ENCODE peak calls at places on chromosomes 4 and X, in five cellular contexts. One of them, this sample, is unnamed.

GRCh38 chrX:54223581-54223980 is 40.5 kb upstream of the FAM120C start:
- DNase-seq in fibroblast of the aortic adventitia: no peak
- DNase-seq in right lobe of liver: no peak
- DNase-seq in stomach: no peak
- DNase-seq in GM12878: no peak
- DNase-seq in this sample: no peak

GRCh38 chr4:61312526-61312925 is 112.4 kb downstream of the ADGRL3 start:
- DNase-seq in fibroblast of the aortic adventitia: no peak
- DNase-seq in right lobe of liver: no peak
- DNase-seq in stomach: no peak
- DNase-seq in GM12878: no peak
- DNase-seq in this sample: no peak

GRCh38 chr4:184288451-184289178 is 70.9 kb upstream of the ENPP6 start:
- DNase-seq in fibroblast of the aortic adventitia: no peak
- DNase-seq in right lobe of liver: no peak
- DNase-seq in stomach: peak; percentile 51
- DNase-seq in GM12878: peak; percentile 91
- DNase-seq in this sample: peak; percentile 63

GRCh38 chrX:119990995-119991787 is 47.6 kb upstream of the NKAP start:
- DNase-seq in fibroblast of the aortic adventitia: no peak
- DNase-seq in right lobe of liver: no peak
- DNase-seq in stomach: no peak
- DNase-seq in GM12878: no peak
- DNase-seq in this sample: peak; percentile 47

GRCh38 chrX:154998204-154998880 is 24.2 kb downstream of the F8 start:
- DNase-seq in fibroblast of the aortic adventitia: no peak
- DNase-seq in right lobe of liver: no peak
- DNase-seq in stomach: no peak
- DNase-seq in GM12878: no peak
- DNase-seq in this sample: no peak

GRCh38 chrX:34884693-34885277 is 57.8 kb upstream of the FAM47B start:
- DNase-seq in fibroblast of the aortic adventitia: peak; percentile 84
- DNase-seq in right lobe of liver: no peak
- DNase-seq in stomach: no peak
- DNase-seq in GM12878: no peak
- DNase-seq in this sample: no peak

GRCh38 chr4:166422475-166422874 is 549.4 kb downstream of the TLL1 start:
- DNase-seq in fibroblast of the aortic adventitia: peak; percentile 86
- DNase-seq in right lobe of liver: no peak
- DNase-seq in stomach: no peak
- DNase-seq in GM12878: no peak
- DNase-seq in this sample: no peak

GRCh38 chrX:11591712-11592351 is 73.9 kb downstream of the ARHGAP6 start:
- DNase-seq in fibroblast of the aortic adventitia: no peak
- DNase-seq in right lobe of liver: no peak
- DNase-seq in stomach: no peak
- DNase-seq in GM12878: no peak
- DNase-seq in this sample: no peak

DNA sequence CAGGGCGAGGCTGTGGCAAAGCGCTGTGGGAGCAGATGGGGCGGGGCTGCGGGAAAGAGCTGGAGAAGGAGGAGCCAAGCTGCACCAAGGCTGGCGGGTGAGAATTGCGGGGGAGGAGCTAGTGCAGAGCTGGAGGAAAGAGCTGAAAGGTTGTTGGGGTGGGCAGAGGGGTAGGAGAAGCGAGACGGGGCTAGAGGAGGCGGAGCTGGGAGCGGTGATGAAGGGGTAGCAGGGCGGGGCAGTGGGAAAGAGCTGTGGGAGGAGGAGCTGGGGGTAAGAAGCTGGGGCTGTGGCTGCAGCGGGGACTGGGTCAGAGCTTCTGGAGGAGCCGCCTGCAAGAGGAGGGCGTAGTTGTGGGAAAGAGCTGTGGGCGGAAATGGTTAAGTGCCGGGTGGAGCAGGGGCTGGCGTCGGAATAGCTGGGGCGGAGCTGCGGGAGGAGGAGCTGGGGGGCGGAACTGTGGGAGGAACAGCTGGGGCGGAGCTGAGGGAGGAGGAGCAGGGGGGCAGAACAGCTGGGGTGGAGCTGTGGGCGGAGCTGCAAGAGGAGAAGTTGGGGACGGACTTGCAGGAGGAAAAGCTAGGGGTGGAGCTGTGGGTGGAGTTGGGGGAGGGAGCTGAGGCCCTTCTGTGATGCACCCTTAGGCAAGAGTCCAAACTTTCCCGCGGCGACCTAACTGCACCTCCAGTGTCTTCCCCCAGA is 1.9 kb upstream of the EOLA2 start:
- DNase-seq in fibroblast of the aortic adventitia: peak; percentile 98
- DNase-seq in right lobe of liver: peak; percentile 96
- DNase-seq in stomach: peak; percentile 91
- DNase-seq in GM12878: peak; percentile 88
- DNase-seq in this sample: peak; percentile 81
- TF ChIP-seq CTCF in fibroblast of the aortic adventitia: no peak
- TF ChIP-seq CTCF in right lobe of liver: peak; percentile 44
- TF ChIP-seq CTCF in stomach: no peak
- TF ChIP-seq CTCF in GM12878: peak; percentile 43
- TF ChIP-seq CTCF in this sample: peak; percentile 26

GRCh38 chr4:338759-339097 is 1.1 kb downstream of the ZNF141 start:
- DNase-seq in fibroblast of the aortic adventitia: peak; percentile 2
- DNase-seq in right lobe of liver: no peak
- DNase-seq in stomach: no peak
- DNase-seq in GM12878: no peak
- DNase-seq in this sample: no peak

GRCh38 chr4:337143-337931 is at the start of gene ZNF141:
- DNase-seq in fibroblast of the aortic adventitia: peak; percentile 98
- DNase-seq in right lobe of liver: peak; percentile 97
- DNase-seq in stomach: peak; percentile 95
- DNase-seq in GM12878: peak; percentile 95
- DNase-seq in this sample: peak; percentile 99

GRCh38 chr4:336893-337142 is 796 bp upstream of the ZNF141 start:
- DNase-seq in fibroblast of the aortic adventitia: no peak
- DNase-seq in right lobe of liver: peak; percentile 61
- DNase-seq in stomach: no peak
- DNase-seq in GM12878: no peak
- DNase-seq in this sample: no peak

GRCh38 chr4:337932-338758 is 531 bp downstream of the ZNF141 start:
- DNase-seq in fibroblast of the aortic adventitia: peak; percentile 45
- DNase-seq in right lobe of liver: no peak
- DNase-seq in stomach: peak; percentile 40
- DNase-seq in GM12878: no peak
- DNase-seq in this sample: no peak

DNA sequence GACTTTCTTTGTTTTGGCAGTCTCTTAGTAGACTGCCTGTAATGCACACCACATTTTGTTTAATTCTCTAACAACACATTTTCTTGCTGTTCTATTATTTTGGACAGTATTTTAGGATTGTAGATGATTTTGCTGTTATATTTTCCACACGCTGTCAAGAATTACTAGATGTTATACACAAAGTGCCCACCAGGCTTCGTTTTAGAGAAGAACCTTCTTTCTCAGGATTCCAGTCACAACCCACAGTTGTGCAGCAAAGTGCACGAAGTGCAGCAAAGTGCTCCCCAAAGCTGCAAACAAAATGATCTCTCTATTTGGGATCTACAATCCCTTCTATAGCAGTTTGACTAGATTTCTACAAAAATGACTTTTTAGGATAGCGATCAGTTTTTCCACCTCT is 2.4 kb downstream of the ZNF141 start:
- DNase-seq in fibroblast of the aortic adventitia: no peak
- DNase-seq in right lobe of liver: no peak
- DNase-seq in stomach: no peak
- DNase-seq in GM12878: no peak
- DNase-seq in this sample: no peak
- TF ChIP-seq CTCF in fibroblast of the aortic adventitia: peak; percentile 42
- TF ChIP-seq CTCF in right lobe of liver: no peak
- TF ChIP-seq CTCF in stomach: peak; percentile 29
- TF ChIP-seq CTCF in GM12878: no peak
- TF ChIP-seq CTCF in this sample: no peak

GRCh38 chr4:116664198-116664597 is 421.2 kb downstream of the TRAM1L1 start:
- DNase-seq in fibroblast of the aortic adventitia: no peak
- DNase-seq in right lobe of liver: no peak
- DNase-seq in stomach: no peak
- DNase-seq in GM12878: no peak
- DNase-seq in this sample: no peak

DNA sequence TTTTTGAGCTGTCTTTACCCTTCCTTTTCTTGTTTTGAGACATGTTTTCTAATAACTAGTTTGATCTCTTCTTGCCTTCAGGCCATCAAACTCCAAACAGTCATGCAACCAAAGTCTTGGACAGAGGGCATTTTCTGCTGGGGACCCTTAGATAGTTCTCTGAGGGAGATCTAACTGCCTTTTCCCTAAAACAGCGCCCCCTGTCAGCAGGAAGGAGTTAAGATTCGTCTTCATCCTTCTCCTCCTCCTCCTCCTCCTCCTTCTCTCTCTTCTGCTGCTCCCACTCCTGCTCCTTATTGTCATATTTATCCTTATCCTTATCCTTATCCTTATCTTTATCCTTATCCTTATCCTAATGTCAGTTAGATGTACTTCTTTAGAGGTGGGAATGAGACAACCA is 417.2 kb downstream of the TRAM1L1 start:
- DNase-seq in fibroblast of the aortic adventitia: no peak
- DNase-seq in right lobe of liver: no peak
- DNase-seq in stomach: no peak
- DNase-seq in GM12878: no peak
- DNase-seq in this sample: no peak
- TF ChIP-seq CTCF in fibroblast of the aortic adventitia: no peak
- TF ChIP-seq CTCF in right lobe of liver: no peak
- TF ChIP-seq CTCF in stomach: no peak
- TF ChIP-seq CTCF in GM12878: peak; percentile 20
- TF ChIP-seq CTCF in this sample: no peak

DNA sequence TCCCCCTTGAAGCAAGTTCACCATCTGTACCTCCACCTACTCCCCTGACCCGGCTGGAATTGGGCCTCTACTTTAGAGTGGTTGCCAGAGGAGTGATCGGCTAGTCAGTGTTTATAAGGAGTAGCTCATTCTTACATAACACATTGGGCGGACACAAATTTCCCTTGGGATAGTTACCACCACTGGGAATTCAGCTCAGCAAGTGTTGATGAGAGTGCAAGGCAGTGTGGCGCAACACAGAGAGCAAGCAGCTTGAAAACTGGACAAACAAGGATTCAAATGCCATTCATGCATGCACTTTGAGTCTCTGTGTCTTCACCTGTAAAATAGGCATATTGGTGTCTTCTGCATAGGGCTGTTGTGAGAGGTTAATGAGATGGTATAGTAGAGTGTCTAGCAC is 92.7 kb downstream of the STK32B start:
- DNase-seq in fibroblast of the aortic adventitia: peak; percentile 13
- DNase-seq in right lobe of liver: no peak
- DNase-seq in stomach: no peak
- DNase-seq in GM12878: no peak
- DNase-seq in this sample: no peak
- TF ChIP-seq CTCF in fibroblast of the aortic adventitia: no peak
- TF ChIP-seq CTCF in right lobe of liver: no peak
- TF ChIP-seq CTCF in stomach: no peak
- TF ChIP-seq CTCF in GM12878: no peak
- TF ChIP-seq CTCF in this sample: no peak

GRCh38 chrX:131728295-131729145 is 184.6 kb downstream of the OR13H1 start:
- DNase-seq in fibroblast of the aortic adventitia: peak; percentile 96
- DNase-seq in right lobe of liver: no peak
- DNase-seq in stomach: peak; percentile 80
- DNase-seq in GM12878: peak; percentile 84
- DNase-seq in this sample: no peak
- TF ChIP-seq CTCF in fibroblast of the aortic adventitia: peak; percentile 40
- TF ChIP-seq CTCF in right lobe of liver: peak; percentile 60
- TF ChIP-seq CTCF in stomach: no peak
- TF ChIP-seq CTCF in GM12878: peak; percentile 66
- TF ChIP-seq CTCF in this sample: no peak

GRCh38 chr4:118834960-118835895 is 698 bp downstream of the SEC24D start:
- DNase-seq in fibroblast of the aortic adventitia: peak; percentile 91
- DNase-seq in right lobe of liver: peak; percentile 76
- DNase-seq in stomach: peak; percentile 68
- DNase-seq in GM12878: peak; percentile 62
- DNase-seq in this sample: peak; percentile 56

GRCh38 chr4:118834070-118834469 is 1.9 kb downstream of the SEC24D start:
- DNase-seq in fibroblast of the aortic adventitia: no peak
- DNase-seq in right lobe of liver: no peak
- DNase-seq in stomach: no peak
- DNase-seq in GM12878: no peak
- DNase-seq in this sample: no peak

GRCh38 chr4:118835896-118836762 is at the start of gene SEC24D:
- DNase-seq in fibroblast of the aortic adventitia: peak; percentile 86
- DNase-seq in right lobe of liver: peak; percentile 91
- DNase-seq in stomach: peak; percentile 91
- DNase-seq in GM12878: no peak
- DNase-seq in this sample: peak; percentile 97

GRCh38 chr4:118836763-118837507 is 1.0 kb upstream of the SEC24D start:
- DNase-seq in fibroblast of the aortic adventitia: no peak
- DNase-seq in right lobe of liver: no peak
- DNase-seq in stomach: no peak
- DNase-seq in GM12878: no peak
- DNase-seq in this sample: no peak

GRCh38 chr4:118833192-118833820 is 2.6 kb downstream of the SEC24D start:
- DNase-seq in fibroblast of the aortic adventitia: no peak
- DNase-seq in right lobe of liver: no peak
- DNase-seq in stomach: no peak
- DNase-seq in GM12878: no peak
- DNase-seq in this sample: no peak
- TF ChIP-seq CTCF in fibroblast of the aortic adventitia: no peak
- TF ChIP-seq CTCF in right lobe of liver: no peak
- TF ChIP-seq CTCF in stomach: no peak
- TF ChIP-seq CTCF in GM12878: no peak
- TF ChIP-seq CTCF in this sample: no peak

GRCh38 chrX:135453381-135453780 is 31.6 kb downstream of the SMIM10L2A start:
- DNase-seq in fibroblast of the aortic adventitia: no peak
- DNase-seq in right lobe of liver: no peak
- DNase-seq in stomach: no peak
- DNase-seq in GM12878: no peak
- DNase-seq in this sample: no peak
- TF ChIP-seq CTCF in fibroblast of the aortic adventitia: no peak
- TF ChIP-seq CTCF in right lobe of liver: no peak
- TF ChIP-seq CTCF in stomach: no peak
- TF ChIP-seq CTCF in GM12878: no peak
- TF ChIP-seq CTCF in this sample: no peak

GRCh38 chr4:181939199-181939945 is 303.8 kb upstream of the TENM3 start:
- DNase-seq in fibroblast of the aortic adventitia: peak; percentile 28
- DNase-seq in right lobe of liver: no peak
- DNase-seq in stomach: no peak
- DNase-seq in GM12878: no peak
- DNase-seq in this sample: no peak
- TF ChIP-seq CTCF in fibroblast of the aortic adventitia: no peak
- TF ChIP-seq CTCF in right lobe of liver: no peak
- TF ChIP-seq CTCF in stomach: no peak
- TF ChIP-seq CTCF in GM12878: no peak
- TF ChIP-seq CTCF in this sample: no peak

GRCh38 chr4:53189011-53189410 is 176.8 kb downstream of the SCFD2 start:
- DNase-seq in fibroblast of the aortic adventitia: peak; percentile 90
- DNase-seq in right lobe of liver: no peak
- DNase-seq in stomach: no peak
- DNase-seq in GM12878: no peak
- DNase-seq in this sample: no peak
- TF ChIP-seq CTCF in fibroblast of the aortic adventitia: no peak
- TF ChIP-seq CTCF in right lobe of liver: no peak
- TF ChIP-seq CTCF in stomach: no peak
- TF ChIP-seq CTCF in GM12878: no peak
- TF ChIP-seq CTCF in this sample: no peak

This sample was measured in GM10248.